ENCODE peak calls at places on chromosomes 16 and 17, in seven cellular contexts. S is AG04449, A is Peyer's patch, U is AG04450, K is mucosa of descending colon, X is neural progenitor cell, J is mesothelial cell of epicardium. I is an unnamed sample.

GRCh38 chr17:68906638-68907037 is 48.6 kb downstream of the ABCA8 start:
- DNase-seq in S (no peak), A (no peak), U (no peak), K (no peak), X (peak), J (no peak), I (no peak)

GRCh38 chr17:71828182-71828596 is 292.6 kb upstream of the SOX9 start:
- DNase-seq in S (no peak), A (no peak), U (no peak), K (no peak), X (peak), J (no peak), I (no peak)

GRCh38 chr16:914453-914852 is 56.3 kb downstream of the LMF1 start:
- DNase-seq in S (no peak), A (no peak), U (no peak), K (no peak), X (no peak), J (no peak), I (no peak)

GRCh38 chr16:9644258-9644657 is 538.0 kb downstream of the GRIN2A start:
- DNase-seq in S (no peak), A (no peak), U (no peak), K (no peak), X (no peak), J (no peak), I (no peak)

GRCh38 chr17:72111374-72111773 is 9.4 kb upstream of the SOX9 start:
- DNase-seq in S (no peak), A (no peak), U (no peak), K (no peak), X (peak), J (no peak), I (no peak)

GRCh38 chr16:87562201-87562600 is 40.1 kb upstream of the JPH3 start:
- DNase-seq in S (no peak), A (no peak), U (no peak), K (no peak), X (no peak), J (no peak), I (no peak)

GRCh38 chr16:10584956-10585561 is 4.7 kb upstream of the EMP2 start:
- DNase-seq in S (no peak), A (no peak), U (no peak), K (no peak), X (no peak), J (no peak), I (no peak)

GRCh38 chr16:1535391-1536291 is 2.2 kb downstream of the TMEM204 start:
- DNase-seq in S (no peak), A (no peak), U (no peak), K (peak), X (no peak), J (no peak), I (peak)

GRCh38 chr17:75622771-75623273 is 10.4 kb upstream of the SMIM5 start:
- DNase-seq in S (no peak), A (no peak), U (no peak), K (no peak), X (no peak), J (no peak), I (no peak)

GRCh38 chr17:63189082-63189481 is 223.0 kb downstream of the TANC2 start:
- DNase-seq in S (no peak), A (no peak), U (no peak), K (no peak), X (no peak), J (no peak), I (no peak)

GRCh38 chr17:74812109-74812864 is 36.1 kb upstream of the NAT9 start:
- DNase-seq in S (no peak), A (no peak), U (no peak), K (no peak), X (peak), J (no peak), I (no peak)

GRCh38 chr17:65081439-65081838 is 24.9 kb upstream of the GNA13 start:
- DNase-seq in S (no peak), A (no peak), U (no peak), K (no peak), X (no peak), J (no peak), I (no peak)

GRCh38 chr16:53457670-53458069 is 23.4 kb downstream of the RBL2 start:
- DNase-seq in S (no peak), A (no peak), U (no peak), K (no peak), X (no peak), J (no peak), I (no peak)

GRCh38 chr16:69839240-69839688 is 77.1 kb downstream of the WWP2 start:
- DNase-seq in S (no peak), A (peak), U (no peak), K (no peak), X (no peak), J (no peak), I (no peak)

GRCh38 chr17:45299311-45299710 is 17.5 kb downstream of the MAP3K14 start:
- DNase-seq in S (no peak), A (no peak), U (no peak), K (no peak), X (peak), J (no peak), I (no peak)

GRCh38 chr16:68373528-68374250 is 62.9 kb downstream of the PRMT7 start:
- DNase-seq in S (no peak), A (no peak), U (no peak), K (no peak), X (no peak), J (no peak), I (no peak)

GRCh38 chr17:77214743-77215142 is 74.0 kb downstream of the SEC14L1 start:
- DNase-seq in S (no peak), A (peak), U (no peak), K (peak), X (peak), J (no peak), I (no peak)

GRCh38 chr17:77215281-77215680 is 74.5 kb downstream of the SEC14L1 start:
- DNase-seq in S (no peak), A (peak), U (no peak), K (peak), X (no peak), J (no peak), I (no peak)

GRCh38 chr17:77212833-77213777 is 72.3 kb downstream of the SEC14L1 start:
- DNase-seq in S (no peak), A (no peak), U (no peak), K (peak), X (no peak), J (no peak), I (no peak)

GRCh38 chr17:77213778-77214132 is 73.0 kb downstream of the SEC14L1 start:
- DNase-seq in S (no peak), A (no peak), U (no peak), K (peak), X (no peak), J (no peak), I (no peak)

DNA sequence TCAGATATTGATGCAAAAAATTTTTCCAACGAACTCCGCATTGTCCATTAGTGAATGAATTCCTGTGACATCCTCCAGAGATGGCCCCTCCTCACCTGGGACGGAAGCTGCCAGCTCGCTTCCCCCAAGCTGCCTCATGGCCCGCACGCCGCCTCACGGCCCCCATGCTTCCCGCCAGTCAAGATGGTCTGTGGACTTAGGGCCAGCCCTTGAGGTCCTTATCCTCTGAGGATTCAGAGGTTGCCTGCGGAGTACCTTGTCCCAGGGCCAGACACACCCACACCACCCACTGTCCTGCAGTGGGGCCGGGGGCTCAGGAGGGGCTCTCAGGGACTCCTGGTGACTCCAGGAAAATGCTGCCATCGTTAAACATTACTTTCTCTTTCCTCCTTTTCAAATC is 73.6 kb downstream of the SEC14L1 start:
- DNase-seq in S (no peak), A (no peak), U (no peak), K (peak), X (no peak), J (no peak), I (no peak)
- TF ChIP-seq CTCF in S (no peak), A (no peak), U (no peak), K (no peak), X (no peak), J (no peak), I (no peak)

GRCh38 chr17:51711581-51711980 is 446.9 kb downstream of the CA10 start:
- DNase-seq in S (no peak), A (no peak), U (no peak), K (no peak), X (peak), J (no peak), I (no peak)
- TF ChIP-seq CTCF in S (no peak), A (no peak), U (no peak), K (no peak), X (peak), J (no peak), I (no peak)

GRCh38 chr17:36544049-36544319 is 735 bp upstream of the GGNBP2 start:
- DNase-seq in S (no peak), A (peak), U (no peak), K (peak), X (peak), J (no peak), I (peak)
- TF ChIP-seq CTCF in S (peak), A (peak), U (peak), K (no peak), X (no peak), J (no peak), I (no peak)

GRCh38 chr17:77645441-77646430 is 312.8 kb upstream of the TNRC6C start:
- DNase-seq in S (no peak), A (no peak), U (no peak), K (no peak), X (peak), J (no peak), I (no peak)

GRCh38 chr17:77647531-77647930 is 311.0 kb upstream of the TNRC6C start:
- DNase-seq in S (no peak), A (peak), U (no peak), K (no peak), X (no peak), J (no peak), I (no peak)

GRCh38 chr17:77641718-77642117 is 316.8 kb upstream of the TNRC6C start:
- DNase-seq in S (no peak), A (no peak), U (no peak), K (no peak), X (no peak), J (no peak), I (no peak)

GRCh38 chr17:77644181-77644972 is 314.1 kb upstream of the TNRC6C start:
- DNase-seq in S (no peak), A (no peak), U (no peak), K (no peak), X (no peak), J (no peak), I (no peak)

GRCh38 chr17:77644981-77645380 is 313.5 kb upstream of the TNRC6C start:
- DNase-seq in S (no peak), A (no peak), U (no peak), K (no peak), X (peak), J (no peak), I (peak)
- TF ChIP-seq CTCF in S (no peak), A (peak), U (no peak), K (no peak), X (peak), J (no peak), I (peak)

GRCh38 chr17:82449883-82450356 is 632 bp downstream of the CYBC1 start:
- DNase-seq in S (no peak), A (no peak), U (no peak), K (peak), X (no peak), J (no peak), I (no peak)

GRCh38 chr17:82450357-82451106 is at the start of gene CYBC1:
- DNase-seq in S (peak), A (peak), U (peak), K (peak), X (peak), J (peak), I (peak)

GRCh38 chr17:82449136-82449882 is 1.2 kb downstream of the CYBC1 start:
- DNase-seq in S (no peak), A (peak), U (no peak), K (peak), X (peak), J (no peak), I (no peak)

GRCh38 chr17:82457071-82457789 is 1.3 kb upstream of the NARF start:
- DNase-seq in S (no peak), A (no peak), U (no peak), K (peak), X (no peak), J (no peak), I (no peak)

GRCh38 chr17:82452162-82452561 is 1.6 kb upstream of the CYBC1 start:
- DNase-seq in S (no peak), A (no peak), U (no peak), K (no peak), X (no peak), J (no peak), I (no peak)
- TF ChIP-seq CTCF in S (no peak), A (no peak), U (no peak), K (no peak), X (no peak), J (no peak), I (no peak)

GRCh38 chr17:30824356-30825145 is at the start of gene CRLF3:
- DNase-seq in S (peak), A (peak), U (peak), K (peak), X (peak), J (peak), I (peak)
- TF ChIP-seq CTCF in S (peak), A (peak), U (peak), K (peak), X (peak), J (peak), I (peak)

GRCh38 chr16:78770353-78771091 is 671.1 kb downstream of the WWOX start:
- DNase-seq in S (no peak), A (peak), U (no peak), K (peak), X (peak), J (peak), I (peak)
- TF ChIP-seq CTCF in S (peak), A (peak), U (no peak), K (peak), X (peak), J (peak), I (peak)

I was measured in psoas muscle.